ENCODE peak calls at places on chromosomes 13 and 19, in ten cellular contexts. M, V, X, O, Y, H, Z, L, K and E are unnamed samples.
A peak's percentile ranks its signal among the peaks of the same experiment; 100 is the strongest.

GRCh38 chr19:16232127-16232526 is 34.4 kb downstream of the AP1M1 start:
- DNase-seq in Z (no peak), L (no peak), Y (no peak), M (no peak), K (no peak), X (no peak), O (no peak), H (no peak), V (no peak), E (no peak)

GRCh38 chr19:11948646-11949045 is 16.2 kb upstream of the ZNF763 start:
- DNase-seq in X (no peak), Z (no peak), K (no peak), V (no peak), H (no peak), Y (no peak), M (no peak), L (no peak), O (no peak), E (no peak)

GRCh38 chr19:5695649-5696195 is 5.6 kb downstream of the RPL36 start:
- DNase-seq in Y (no peak), V (no peak), Z (no peak), X (no peak), H (no peak), O (no peak), K (no peak), L (no peak), M (no peak), E (no peak)

GRCh38 chr13:101714195-101714594 is 261.7 kb downstream of the ITGBL1 start:
- DNase-seq in H (no peak), Y (no peak), L (no peak), K (no peak), Z (no peak), M (no peak), V (no peak), O (no peak), X (no peak), E (no peak)

GRCh38 chr13:24459234-24459633 is 53.3 kb downstream of the PARP4 start:
- DNase-seq in O (no peak), H (no peak), K (no peak), Z (no peak), M (no peak), L (no peak), Y (peak; percentile 6), X (peak; percentile 15), V (no peak), E (no peak)

GRCh38 chr13:30047154-30047874 is 196.9 kb upstream of the UBL3 start:
- DNase-seq in O (no peak), H (no peak), L (no peak), V (no peak), Y (peak; percentile 79), M (no peak), K (no peak), X (no peak), Z (no peak), E (no peak)

GRCh38 chr19:44190020-44190419 is 22.3 kb upstream of the ZNF227 start:
- DNase-seq in X (no peak), M (no peak), L (no peak), Z (no peak), V (no peak), H (no peak), O (no peak), Y (no peak), K (no peak), E (no peak)

GRCh38 chr13:48009298-48009697 is 8.2 kb upstream of the SUCLA2 start:
- DNase-seq in K (no peak), V (no peak), H (peak; percentile 78), O (no peak), Z (no peak), L (peak; percentile 82), X (no peak), Y (no peak), M (no peak), E (no peak)

GRCh38 chr13:85557651-85558050 is 241.6 kb downstream of the SLITRK6 start:
- DNase-seq in Y (no peak), L (no peak), K (no peak), M (no peak), X (no peak), H (no peak), O (no peak), V (no peak), Z (no peak), E (no peak)

GRCh38 chr19:1746401-1747284 is 6.7 kb upstream of the ONECUT3 start:
- DNase-seq in M (no peak), X (no peak), Z (no peak), L (peak; percentile 43), H (peak; percentile 68), Y (no peak), O (no peak), V (no peak), K (no peak), E (peak; percentile 66)

GRCh38 chr13:73167046-73167820 is 108.4 kb downstream of the KLF5 start:
- DNase-seq in O (no peak), Y (no peak), X (no peak), H (peak; percentile 45), Z (no peak), L (no peak), V (no peak), K (no peak), M (no peak), E (no peak)

GRCh38 chr13:95355491-95355890 is 54.2 kb upstream of the ABCC4 start:
- DNase-seq in X (no peak), V (no peak), L (peak; percentile 59), K (no peak), Y (no peak), Z (no peak), O (no peak), H (peak; percentile 49), M (no peak), E (no peak)

GRCh38 chr13:101523732-101524131 is 71.3 kb downstream of the ITGBL1 start:
- DNase-seq in V (no peak), Y (no peak), Z (peak; percentile 22), H (peak; percentile 67), K (no peak), L (peak; percentile 96), M (no peak), O (peak; percentile 65), X (no peak), E (peak; percentile 50)

GRCh38 chr19:44762033-44762432 is 13.5 kb downstream of the BCL3 start:
- DNase-seq in X (no peak), M (no peak), Y (no peak), K (no peak), V (no peak), H (no peak), Z (no peak), O (no peak), L (no peak), E (no peak)

GRCh38 chr13:36778083-36778671 is 40.8 kb upstream of the RFXAP start:
- DNase-seq in H (peak; percentile 17), M (no peak), Y (no peak), V (no peak), K (no peak), Z (no peak), L (peak; percentile 23), O (no peak), X (no peak), E (no peak)

GRCh38 chr13:99376924-99377323 is 69.7 kb upstream of the GPR183 start:
- DNase-seq in Y (no peak), X (no peak), K (no peak), V (no peak), M (no peak), L (no peak), H (no peak), O (peak; percentile 52), Z (no peak), E (no peak)

GRCh38 chr13:96252903-96253302 is 163.0 kb downstream of the HS6ST3 start:
- DNase-seq in Z (no peak), M (no peak), X (no peak), K (no peak), L (peak; percentile 35), Y (no peak), V (no peak), O (no peak), H (no peak), E (no peak)

GRCh38 chr13:97274782-97275252 is 52.7 kb downstream of the MBNL2 start:
- DNase-seq in L (peak; percentile 56), M (no peak), V (no peak), Y (no peak), X (no peak), O (no peak), Z (no peak), H (peak; percentile 63), K (no peak), E (no peak)

GRCh38 chr19:19750131-19750841 is 17.4 kb upstream of the ZNF14 start:
- DNase-seq in O (peak; percentile 46), X (no peak), Y (no peak), Z (no peak), V (no peak), H (no peak), K (no peak), L (no peak), M (no peak), E (no peak)

GRCh38 chr13:80256352-80256932 is 84.5 kb downstream of the SPRY2 start:
- DNase-seq in Z (no peak), M (no peak), X (peak; percentile 56), Y (no peak), V (no peak), O (no peak), K (no peak), L (no peak), H (no peak), E (no peak)

GRCh38 chr19:19105365-19106060 is 32.8 kb downstream of the TMEM161A start:
- DNase-seq in Z (peak; percentile 72), K (peak; percentile 36), L (no peak), M (peak; percentile 85), O (peak; percentile 68), H (peak; percentile 14), Y (no peak), V (no peak), X (no peak), E (peak; percentile 83)

GRCh38 chr19:46861691-46862503 is 1.1 kb downstream of the ARHGAP35 start:
- DNase-seq in V (no peak), M (peak; percentile 48), O (no peak), X (peak; percentile 33), Y (no peak), H (peak; percentile 28), K (no peak), Z (peak; percentile 30), L (no peak), E (no peak)

GRCh38 chr19:29714371-29714952 is 599 bp downstream of the C19orf12 start:
- DNase-seq in K (peak; percentile 26), O (no peak), Y (peak; percentile 32), H (no peak), L (no peak), Z (no peak), V (no peak), X (no peak), M (no peak), E (peak; percentile 56)

GRCh38 chr19:56119585-56119978 is 1.5 kb downstream of the ZNF787 start:
- DNase-seq in Y (no peak), X (no peak), K (no peak), O (no peak), V (no peak), Z (no peak), L (no peak), M (peak; percentile 31), H (peak; percentile 12), E (no peak)

GRCh38 chr13:106507560-106508274 is 27.7 kb downstream of the EFNB2 start:
- DNase-seq in X (no peak), Y (no peak), L (peak; percentile 96), K (no peak), O (no peak), H (peak; percentile 75), M (no peak), Z (no peak), V (no peak), E (no peak)

GRCh38 chr13:26991508-26992181 is 180.0 kb downstream of the USP12 start:
- DNase-seq in X (no peak), O (no peak), V (no peak), K (no peak), M (no peak), L (no peak), Z (no peak), H (peak; percentile 53), Y (no peak), E (peak; percentile 83)

GRCh38 chr19:46626441-46626840 is 1.6 kb upstream of the PTGIR start:
- DNase-seq in Y (no peak), M (no peak), H (no peak), K (no peak), V (no peak), Z (peak; percentile 24), O (no peak), L (no peak), X (no peak), E (no peak)

GRCh38 chr19:18435848-18436631 is 1.9 kb downstream of the ISYNA1 start:
- DNase-seq in X (no peak), L (no peak), Z (no peak), O (no peak), Y (no peak), M (no peak), V (no peak), H (no peak), K (no peak), E (no peak)